ENCODE peak calls at places on chromosomes 2 and 18, in nine cellular contexts. F is skeletal muscle cell; J is T follicular helper cell; S is SW 1271; M is NCI-H345; D is KBM-7; B is NCI-H2029; X is activated CD4-positive, alpha-beta T cell treated with anti-CD3 and anti-CD28 coated beads, Interleukin-2, amount 50 U/mL, for 48 hours; Q is cardiac muscle cell. I is an unnamed sample.

GRCh38 chr2:122390406-122390805 is 635.0 kb downstream of the TSN start:
- DNase-seq in D (no peak), J (no peak), B (no peak), M (no peak), Q (no peak), F (peak), S (no peak), X (no peak), I (no peak)

GRCh38 chr2:5315512-5315911 is 376.7 kb upstream of the SOX11 start:
- DNase-seq in D (no peak), J (no peak), Q (peak), X (no peak), F (no peak), B (no peak), M (peak), S (no peak), I (no peak)

GRCh38 chr18:76981388-76981968 is 151.1 kb downstream of the MBP start:
- DNase-seq in D (no peak), M (peak), Q (no peak), J (no peak), F (no peak), X (no peak), B (no peak), S (no peak), I (peak)

GRCh38 chr2:176931588-176932563 is 280.7 kb upstream of the HNRNPA3 start:
- DNase-seq in J (no peak), M (no peak), X (peak), S (peak), D (no peak), Q (no peak), F (peak), B (peak), I (no peak)

GRCh38 chr18:32470713-32471633 is at the start of gene GAREM1:
- DNase-seq in F (peak), B (peak), D (peak), J (peak), X (peak), M (peak), S (peak), Q (peak), I (peak)

GRCh38 chr2:224594840-224595239 is 9.7 kb upstream of the CUL3 start:
- DNase-seq in B (no peak), F (no peak), X (no peak), D (no peak), S (no peak), Q (no peak), J (no peak), M (no peak), I (peak)

GRCh38 chr2:2577366-2577765 is 246.3 kb upstream of the MYT1L start:
- DNase-seq in J (no peak), B (no peak), X (no peak), D (no peak), S (no peak), Q (no peak), M (peak), F (no peak), I (no peak)

GRCh38 chr2:238504181-238504711 is 77.5 kb downstream of the ASB1 start:
- DNase-seq in F (no peak), D (no peak), X (no peak), S (no peak), M (peak), Q (no peak), B (no peak), J (no peak), I (no peak)

GRCh38 chr2:20130821-20131645 is 79.6 kb upstream of the LAPTM4A start:
- DNase-seq in J (no peak), D (no peak), B (no peak), F (no peak), Q (no peak), M (no peak), X (no peak), S (no peak), I (no peak)

GRCh38 chr2:2237563-2237962 is 93.5 kb downstream of the MYT1L start:
- DNase-seq in S (no peak), J (no peak), F (no peak), M (no peak), B (no peak), X (no peak), Q (no peak), D (no peak), I (no peak)

GRCh38 chr2:229921892-229922448 is at the start of gene TRIP12:
- DNase-seq in D (peak), X (peak), M (peak), F (peak), J (peak), B (peak), Q (peak), S (peak), I (peak)

GRCh38 chr2:13821255-13821880 is 811.1 kb upstream of the LRATD1 start:
- DNase-seq in B (no peak), J (no peak), F (peak), X (no peak), M (no peak), D (no peak), S (peak), Q (no peak), I (peak)

GRCh38 chr2:217653240-217653639 is 349.6 kb downstream of the TNS1 start:
- DNase-seq in Q (no peak), J (no peak), M (no peak), B (no peak), S (no peak), D (no peak), F (peak), X (no peak), I (peak)

GRCh38 chr2:126787278-126787677 is 111.4 kb upstream of the TEX51 start:
- DNase-seq in X (no peak), D (no peak), F (no peak), M (no peak), J (no peak), B (no peak), Q (no peak), S (no peak), I (no peak)

GRCh38 chr18:55362303-55362702 is 225.7 kb downstream of the TCF4 start:
- DNase-seq in F (no peak), M (no peak), B (no peak), D (no peak), X (no peak), Q (no peak), S (no peak), J (no peak), I (no peak)

GRCh38 chr18:902179-902718 is 2.4 kb upstream of the ADCYAP1 start:
- DNase-seq in S (no peak), F (no peak), M (peak), J (no peak), X (no peak), Q (no peak), B (no peak), D (no peak), I (no peak)

GRCh38 chr2:187527262-187527661 is 27.0 kb downstream of the TFPI start:
- DNase-seq in D (no peak), B (no peak), X (no peak), J (no peak), S (no peak), F (peak), Q (no peak), M (no peak), I (peak)

GRCh38 chr2:35168351-35168750 is 1187.2 kb upstream of the CRIM1 start:
- DNase-seq in Q (no peak), B (no peak), D (no peak), J (no peak), X (no peak), M (no peak), S (peak), F (no peak), I (no peak)